ENCODE peak calls at places on chromosome 20, in ten cellular contexts. R, C, W, K, T, O, U, M, G and L are unnamed samples.

GRCh38 chr20:41329435-41330342 is 10.9 kb upstream of the LPIN3 start:
- DNase-seq in R (no peak), C (peak; percentile 95), W (no peak), K (peak; percentile 100), T (no peak), O (peak; percentile 98), U (peak; percentile 98), M (peak; percentile 92), G (peak; percentile 96), L (peak; percentile 99)

GRCh38 chr20:33076662-33077398 is 2.6 kb upstream of the BPIFB4 start:
- DNase-seq in R (no peak), C (peak; percentile 32), W (no peak), K (no peak), T (no peak), O (no peak), U (no peak), M (peak; percentile 66), G (no peak), L (no peak)

GRCh38 chr20:18588554-18589043 is 745 bp downstream of the DTD1 start:
- DNase-seq in R (no peak), C (no peak), W (no peak), K (no peak), T (peak; percentile 40), O (no peak), U (no peak), M (no peak), G (no peak), L (no peak)

GRCh38 chr20:50762435-50763201 is 31.2 kb downstream of the PARD6B start:
- DNase-seq in R (no peak), C (no peak), W (no peak), K (peak; percentile 51), T (peak; percentile 98), O (peak; percentile 62), U (no peak), M (no peak), G (peak; percentile 48), L (peak; percentile 76)

GRCh38 chr20:40860487-40860902 is 168.1 kb upstream of the TOP1 start:
- DNase-seq in R (no peak), C (no peak), W (no peak), K (peak; percentile 57), T (no peak), O (peak; percentile 86), U (no peak), M (peak; percentile 69), G (peak; percentile 79), L (peak; percentile 70)

GRCh38 chr20:58558483-58559367 is 43.5 kb upstream of the APCDD1L start:
- DNase-seq in R (no peak), C (no peak), W (no peak), K (no peak), T (no peak), O (no peak), U (no peak), M (no peak), G (no peak), L (no peak)

GRCh38 chr20:31580706-31581105 is 24.4 kb upstream of the ID1 start:
- DNase-seq in R (no peak), C (no peak), W (no peak), K (no peak), T (no peak), O (no peak), U (no peak), M (no peak), G (no peak), L (no peak)

GRCh38 chr20:64010711-64011237 is 25.2 kb upstream of the C20orf204 start:
- DNase-seq in R (no peak), C (no peak), W (no peak), K (no peak), T (no peak), O (no peak), U (no peak), M (no peak), G (no peak), L (peak; percentile 48)